ENCODE peak calls at places on chromosomes 6 and 20, in six cellular contexts. R is esophagus muscularis mucosa, Z is GM12878, I is stomach, Y is HepG2, F is upper lobe of left lung. G is an unnamed sample.

GRCh38 chr20:21184810-21185209 is 58.9 kb downstream of the KIZ start:
- DNase-seq in R (no peak), Z (no peak), I (no peak), Y (peak; percentile 71), F (no peak), G (no peak)

GRCh38 chr6:33673847-33674246 is 37.7 kb downstream of the UQCC2 start:
- DNase-seq in R (no peak), Z (no peak), I (no peak), Y (no peak), F (no peak), G (no peak)

GRCh38 chr6:52391599-52391998 is 28.5 kb upstream of the EFHC1 start:
- DNase-seq in R (no peak), Z (no peak), I (no peak), Y (no peak), F (no peak), G (no peak)

GRCh38 chr6:20875369-20875963 is 341.2 kb downstream of the CDKAL1 start:
- DNase-seq in R (no peak), Z (no peak), I (no peak), Y (peak; percentile 29), F (no peak), G (no peak)

GRCh38 chr20:62354031-62354808 is 12.9 kb downstream of the LAMA5 start:
- DNase-seq in R (no peak), Z (no peak), I (no peak), Y (no peak), F (peak; percentile 67), G (no peak)

GRCh38 chr6:87901613-87902012 is 146.0 kb upstream of the SPACA1 start:
- DNase-seq in R (no peak), Z (no peak), I (no peak), Y (no peak), F (no peak), G (no peak)

GRCh38 chr20:33687370-33687915 is 1.3 kb upstream of the E2F1 start:
- DNase-seq in R (no peak), Z (no peak), I (no peak), Y (no peak), F (no peak), G (no peak)

GRCh38 chr20:13400453-13400852 is 179.4 kb downstream of the ISM1 start:
- DNase-seq in R (no peak), Z (no peak), I (no peak), Y (no peak), F (no peak), G (no peak)

GRCh38 chr6:45185403-45186251 is 142.5 kb upstream of the RUNX2 start:
- DNase-seq in R (no peak), Z (no peak), I (no peak), Y (no peak), F (no peak), G (no peak)

GRCh38 chr6:116190550-116190949 is 63.3 kb downstream of the TSPYL4 start:
- DNase-seq in R (no peak), Z (no peak), I (no peak), Y (no peak), F (no peak), G (no peak)

GRCh38 chr6:170288091-170288631 is 2.7 kb downstream of the DLL1 start:
- DNase-seq in R (no peak), Z (no peak), I (no peak), Y (no peak), F (no peak), G (no peak)

GRCh38 chr20:37518606-37519507 is 2.2 kb upstream of the NNAT start:
- DNase-seq in R (no peak), Z (no peak), I (peak; percentile 35), Y (no peak), F (peak; percentile 73), G (peak; percentile 30)

GRCh38 chr6:145241039-145241438 is 494.3 kb downstream of the EPM2A start:
- DNase-seq in R (no peak), Z (no peak), I (no peak), Y (peak; percentile 26), F (no peak), G (no peak)

GRCh38 chr6:30570760-30571084 is 520 bp upstream of the ABCF1 start:
- DNase-seq in R (no peak), Z (no peak), I (no peak), Y (no peak), F (no peak), G (no peak)

DNA sequence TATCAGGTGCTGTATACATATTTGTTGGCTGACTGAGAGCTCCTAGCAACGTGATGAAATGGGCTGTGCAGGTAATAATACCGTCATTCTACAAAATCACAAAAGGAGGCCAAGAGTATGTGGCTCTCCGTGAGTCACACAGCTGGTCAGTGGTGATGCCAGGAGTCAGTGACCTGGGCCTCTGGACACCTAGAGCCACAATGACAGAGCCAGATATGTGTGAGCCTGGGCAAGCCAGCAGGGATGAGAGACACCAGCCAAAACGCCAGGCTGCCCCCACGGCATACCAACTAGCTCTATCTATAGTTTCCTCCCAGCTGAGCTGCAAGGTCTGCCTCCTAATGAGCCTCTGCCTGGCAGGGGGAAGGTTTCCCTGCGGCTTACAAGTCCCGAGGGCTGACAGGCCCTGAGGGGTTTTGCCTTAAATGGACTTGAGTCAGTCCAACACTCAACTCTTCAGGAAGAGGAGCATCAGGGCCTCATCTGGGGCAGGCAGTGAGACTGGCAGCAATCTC is 70.0 kb downstream of the CPNE5 start:
- DNase-seq in R (no peak), Z (no peak), I (no peak), Y (no peak), F (peak; percentile 36), G (no peak)
- H3K27ac ChIP-seq in R (peak overlapping the region; percentile 28), Z (no peak overlapping the region), I (no peak overlapping the region), Y (no peak overlapping the region), F (peak overlapping the region; percentile 70), G (no peak overlapping the region)

GRCh38 chr6:28124350-28124970 is at the start of gene ZSCAN16:
- DNase-seq in R (peak; percentile 93), Z (no peak), I (peak; percentile 84), Y (peak; percentile 87), F (peak; percentile 92), G (peak; percentile 90)
- TF ChIP-seq EP300 in R (no peak), Z (no peak), I (no peak), Y (no peak), F (no peak), G (no peak)

GRCh38 chr6:47106216-47106615 is 64.1 kb upstream of the ADGRF1 start:
- DNase-seq in R (no peak), Z (no peak), I (no peak), Y (no peak), F (no peak), G (no peak)

GRCh38 chr6:47102331-47102730 is 60.2 kb upstream of the ADGRF1 start:
- DNase-seq in R (no peak), Z (no peak), I (no peak), Y (no peak), F (no peak), G (no peak)

GRCh38 chr6:47106721-47107197 is 64.6 kb upstream of the ADGRF1 start:
- DNase-seq in R (no peak), Z (no peak), I (no peak), Y (peak; percentile 89), F (no peak), G (no peak)

GRCh38 chr6:47105469-47106188 is 63.5 kb upstream of the ADGRF1 start:
- DNase-seq in R (no peak), Z (no peak), I (no peak), Y (no peak), F (no peak), G (no peak)

DNA sequence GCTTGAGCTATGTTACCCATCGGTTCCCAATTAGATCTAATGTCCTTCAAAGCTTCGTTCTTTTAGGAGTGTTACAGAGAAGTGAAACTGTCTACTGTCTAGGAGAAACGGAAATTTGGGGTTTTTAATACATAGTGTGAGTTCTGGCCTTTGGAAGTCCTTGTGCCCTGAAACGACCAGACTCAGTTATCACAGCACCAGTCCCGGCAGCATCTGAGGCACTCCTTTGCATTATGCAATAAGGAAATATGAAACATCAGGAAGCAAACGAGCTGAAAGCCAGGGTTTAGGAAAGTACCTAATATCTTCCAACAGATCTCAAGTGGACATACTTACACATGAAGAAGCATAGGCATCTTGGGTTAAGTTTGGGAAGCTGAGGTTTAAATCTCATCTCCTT is 61.8 kb upstream of the ADGRF1 start:
- DNase-seq in R (no peak), Z (no peak), I (peak; percentile 34), Y (no peak), F (no peak), G (peak; percentile 53)
- TF ChIP-seq POLR2AphosphoS5 in R (no peak), Z (no peak), I (no peak), Y (no peak), F (no peak), G (no peak)

DNA sequence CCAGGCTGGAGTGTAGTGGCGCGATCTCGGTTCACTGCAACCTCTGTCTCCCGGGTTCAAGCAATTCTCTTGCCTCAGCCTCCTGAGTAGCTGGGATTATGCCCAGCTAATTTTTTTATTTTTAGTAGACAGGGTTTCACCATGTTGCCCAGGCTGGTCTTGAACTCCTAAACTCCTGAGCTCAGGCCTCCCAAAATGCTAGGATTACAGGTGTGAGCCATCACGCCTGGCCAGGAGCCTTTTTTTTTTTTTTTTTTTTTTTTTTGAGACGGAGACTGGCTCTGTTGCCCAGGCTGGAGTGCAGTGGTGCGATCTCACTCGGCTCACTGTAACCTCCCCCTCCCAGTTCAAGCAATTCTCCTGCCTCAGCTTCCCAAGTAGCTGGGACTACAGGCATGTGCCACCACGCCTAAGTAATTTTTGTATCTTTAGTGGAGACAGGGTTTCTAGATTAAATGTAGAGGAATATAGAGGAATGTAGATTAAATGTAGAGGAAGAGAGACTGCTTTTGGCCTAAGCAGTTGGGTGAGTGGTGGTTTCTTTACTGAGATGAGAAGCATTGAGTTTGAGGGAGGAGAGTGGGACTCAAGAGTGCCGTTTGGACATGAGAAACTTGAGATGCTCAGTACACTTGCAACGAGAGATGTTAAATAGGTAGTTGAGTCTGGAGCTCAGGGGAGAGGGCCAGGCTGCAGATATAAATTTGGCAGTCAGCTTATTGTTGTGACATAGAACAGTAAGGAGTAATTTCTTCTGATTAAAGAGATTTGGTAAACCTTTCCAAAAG is 16.7 kb downstream of the VAPB start:
- DNase-seq in R (no peak), Z (no peak), I (no peak), Y (no peak), F (no peak), G (no peak)
- H3K27ac ChIP-seq in R (peak overlapping the region; percentile 23), Z (no peak overlapping the region), I (no peak overlapping the region), Y (no peak overlapping the region), F (no peak overlapping the region), G (no peak overlapping the region)

GRCh38 chr6:142300758-142301251 is 1.0 kb upstream of the ADGRG6 start:
- DNase-seq in R (no peak), Z (no peak), I (peak; percentile 80), Y (peak; percentile 52), F (no peak), G (peak; percentile 25)
- TF ChIP-seq EP300 in R (no peak), Z (no peak), I (no peak), Y (no peak), F (no peak), G (no peak)

GRCh38 chr6:127457444-127458064 is 1.6 kb downstream of the KIAA0408 start:
- DNase-seq in R (no peak), Z (no peak), I (no peak), Y (no peak), F (no peak), G (no peak)
- TF ChIP-seq POLR2AphosphoS5 in R (peak; percentile 42), Z (no peak), I (no peak), Y (no peak), F (no peak), G (peak; percentile 47)

GRCh38 chr6:44054635-44055559 is 72.4 kb downstream of the MRPL14 start:
- DNase-seq in R (no peak), Z (no peak), I (no peak), Y (no peak), F (no peak), G (no peak)
- H3K27ac ChIP-seq in R (no peak overlapping the region), Z (no peak overlapping the region), I (no peak overlapping the region), Y (no peak overlapping the region), F (no peak overlapping the region), G (peak overlapping the region; percentile 1)